ENCODE peak calls at places on chromosomes 4 and X, in seven cellular contexts. E, R, Z, J, D, Q and T are unnamed samples. For H3K9me3, the result is how much of the 10 kb centered on the place peaks cover.

GRCh38 chr4:67963345-67963744 is at the start of gene TMPRSS11A:
- DNase-seq in D (no peak), Q (no peak), R (no peak), Z (no peak), J (no peak), E (no peak), T (no peak)

GRCh38 chr4:5292091-5292490 is 240.8 kb downstream of the STK32B start:
- DNase-seq in E (peak), D (no peak), Q (no peak), R (no peak), Z (no peak), J (no peak), T (no peak)

GRCh38 chr4:156931267-156931666 is 40.3 kb downstream of the PDGFC start:
- DNase-seq in Z (no peak), D (peak), R (peak), Q (no peak), E (peak), J (no peak), T (no peak)

GRCh38 chr4:112361181-112361791 is 64.1 kb downstream of the ALPK1 start:
- DNase-seq in D (no peak), J (peak), E (peak), Q (no peak), R (no peak), Z (peak), T (no peak)

GRCh38 chr4:140260227-140260626 is 106.2 kb upstream of the MAML3 start:
- DNase-seq in Q (no peak), R (peak), Z (no peak), E (no peak), D (peak), J (no peak), T (no peak)

GRCh38 chr4:185859106-185859505 is 47.1 kb upstream of the SORBS2 start:
- DNase-seq in Z (no peak), Q (no peak), J (no peak), R (no peak), E (no peak), D (no peak), T (no peak)

GRCh38 chr4:144894525-144894924 is 203.5 kb downstream of the ANAPC10 start:
- DNase-seq in Q (no peak), J (no peak), D (peak), Z (no peak), R (peak), E (no peak), T (no peak)

GRCh38 chrX:72019487-72019886 is 108.8 kb downstream of the NHSL2 start:
- DNase-seq in J (no peak), D (no peak), Q (no peak), Z (no peak), R (no peak), E (no peak), T (peak)

GRCh38 chrX:18424482-18425198 is 768 bp upstream of the CDKL5 start:
- DNase-seq in Z (no peak), J (no peak), Q (no peak), D (no peak), E (peak), R (peak), T (peak)

GRCh38 chr4:19406789-19407188 is 844.9 kb upstream of the SLIT2 start:
- DNase-seq in Q (no peak), E (no peak), D (no peak), J (no peak), Z (no peak), R (no peak), T (no peak)

GRCh38 chr4:19403786-19404185 is 847.9 kb upstream of the SLIT2 start:
- DNase-seq in J (no peak), R (no peak), D (no peak), E (no peak), Q (no peak), Z (no peak), T (no peak)

GRCh38 chr4:19399001-19399400 is 852.7 kb upstream of the SLIT2 start:
- DNase-seq in R (peak), Z (no peak), D (no peak), Q (no peak), J (no peak), E (no peak), T (no peak)

GRCh38 chr4:19400820-19401219 is 850.9 kb upstream of the SLIT2 start:
- DNase-seq in R (no peak), Z (no peak), E (no peak), J (no peak), Q (no peak), D (no peak), T (no peak)

GRCh38 chr4:19402666-19403065 is 849.0 kb upstream of the SLIT2 start:
- DNase-seq in R (peak), D (no peak), J (no peak), Z (no peak), Q (no peak), E (no peak), T (no peak)
- H3K9me3 ChIP-seq in R (under half), D (under half), J (under half), Z (under half), Q (under half), E (under half), T (under half)

GRCh38 chrX:76555269-76555668 is 127.8 kb downstream of the MAGEE1 start:
- DNase-seq in E (no peak), Z (no peak), D (no peak), R (no peak), Q (no peak), J (no peak), T (no peak)
- H3K9me3 ChIP-seq in E (under half), Z (under half), D (under half), R (under half), Q (under half), J (under half), T (under half)

GRCh38 chrX:100804780-100805179 is 15.4 kb upstream of the CSTF2 start:
- DNase-seq in E (no peak), R (no peak), J (no peak), Z (no peak), Q (no peak), D (no peak), T (no peak)
- H3K9me3 ChIP-seq in E (under half), R (under half), J (under half), Z (under half), Q (under half), D (under half), T (under half)

GRCh38 chrX:143934542-143934941 is 50.7 kb downstream of the UBE2NL start:
- DNase-seq in Z (no peak), Q (no peak), R (no peak), D (no peak), E (peak), J (no peak), T (no peak)

GRCh38 chrX:143945171-143945570 is 61.3 kb downstream of the UBE2NL start:
- DNase-seq in J (no peak), R (no peak), Q (no peak), Z (no peak), D (no peak), E (no peak), T (no peak)

GRCh38 chrX:143940119-143940518 is 56.2 kb downstream of the UBE2NL start:
- DNase-seq in Z (no peak), E (no peak), D (no peak), Q (no peak), J (no peak), R (no peak), T (no peak)
- H3K9me3 ChIP-seq in Z (under half), E (under half), D (under half), Q (under half), J (under half), R (under half), T (under half)

DNA sequence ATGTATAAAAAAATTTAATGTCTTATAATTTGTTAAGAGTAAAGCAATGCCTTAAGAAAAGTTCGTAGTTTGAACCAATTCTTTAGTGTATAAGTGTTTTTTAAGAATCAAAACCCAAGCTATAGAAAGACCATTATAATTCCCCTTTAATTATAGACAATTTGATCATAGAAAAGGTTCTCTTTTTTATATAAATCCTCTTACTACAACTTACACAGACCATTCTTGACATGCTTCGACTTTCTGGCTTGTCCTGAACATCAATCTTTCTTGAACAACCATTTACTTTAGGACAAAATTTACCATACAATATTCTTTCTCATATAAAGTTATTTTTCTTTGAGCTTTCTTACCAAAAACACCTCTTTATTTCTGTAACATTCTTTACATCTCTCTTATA is 330.5 kb upstream of the SPANXN1 start:
- DNase-seq in D (no peak), J (no peak), R (no peak), Q (no peak), E (no peak), Z (no peak), T (no peak)
- H3K9me3 ChIP-seq in D (under half), J (under half), R (under half), Q (under half), E (under half), Z (under half), T (under half)

GRCh38 chr4:1293531-1293941 is 3.8 kb downstream of the MAEA start:
- DNase-seq in E (no peak), Z (no peak), Q (no peak), J (no peak), R (no peak), D (no peak), T (peak)
- H3K9me3 ChIP-seq in E (under half), Z (under half), Q (under half), J (under half), R (under half), D (under half), T (under half)

DNA sequence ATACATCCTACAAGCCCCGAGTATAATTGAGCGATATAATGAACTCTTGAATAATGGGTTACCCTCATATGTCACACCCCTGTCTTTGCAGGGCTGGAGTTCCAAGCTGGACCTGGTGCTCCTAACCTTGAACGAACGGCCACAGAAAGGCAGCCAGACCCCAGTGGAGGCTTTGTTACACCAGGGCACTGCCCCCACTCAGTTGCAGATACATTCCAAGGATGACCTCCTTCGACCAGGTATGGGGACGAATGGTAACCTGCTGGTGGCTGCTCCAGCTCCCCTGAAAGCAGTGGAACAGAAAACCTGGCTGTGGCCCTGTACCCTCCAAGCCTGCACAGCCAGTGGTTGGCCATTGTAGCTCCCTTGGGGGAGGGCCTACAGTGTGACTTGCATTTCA is 56.6 kb upstream of the CCDC149 start:
- DNase-seq in J (no peak), E (no peak), Q (no peak), D (no peak), Z (no peak), R (no peak), T (no peak)
- H3K9me3 ChIP-seq in J (under half), E (under half), Q (under half), D (under half), Z (under half), R (under half), T (under half)

DNA sequence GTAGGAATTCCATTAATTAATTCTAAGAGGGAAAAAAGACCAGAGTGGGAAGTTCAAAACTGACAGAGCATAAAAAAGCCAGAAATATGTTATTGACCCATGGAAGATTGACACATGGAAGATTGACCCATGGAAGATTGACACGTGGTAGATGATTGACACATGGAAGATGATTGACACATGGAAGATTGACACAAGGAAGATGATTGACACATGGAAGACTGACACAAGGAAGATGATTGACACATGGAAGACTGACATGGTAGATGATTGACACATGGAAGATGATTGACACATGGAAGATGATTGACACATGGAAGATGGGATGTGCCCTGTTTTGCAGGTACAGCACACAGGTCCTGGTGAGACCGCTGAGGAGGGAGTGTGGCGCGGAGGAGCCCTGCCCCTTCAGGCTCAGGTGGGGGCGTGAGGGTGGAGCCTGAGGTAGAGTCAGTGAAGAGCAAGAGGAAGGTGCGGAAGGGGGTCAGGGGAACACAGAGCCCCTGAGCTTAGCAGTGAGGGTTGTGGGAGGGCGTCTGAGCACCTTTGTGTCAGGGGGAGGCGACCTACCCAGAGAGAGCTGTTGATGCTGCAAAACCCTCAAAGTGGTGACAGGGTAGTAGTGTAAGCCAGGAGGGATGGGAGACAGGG is 15.8 kb upstream of the PDE6B start:
- DNase-seq in Z (no peak), R (no peak), Q (no peak), D (no peak), E (no peak), J (no peak), T (no peak)
- H3K9me3 ChIP-seq in Z (under half), R (under half), Q (under half), D (under half), E (under half), J (under half), T (under half)

GRCh38 chr4:18894928-18895327 is 873.4 kb upstream of the LCORL start:
- DNase-seq in D (no peak), Q (no peak), Z (no peak), R (no peak), E (no peak), J (no peak), T (no peak)
- H3K9me3 ChIP-seq in D (under half), Q (under half), Z (under half), R (under half), E (under half), J (under half), T (under half)

GRCh38 chr4:28555851-28556250 is 1695.2 kb downstream of the STIM2 start:
- DNase-seq in J (no peak), Q (no peak), E (no peak), D (no peak), Z (no peak), R (peak), T (no peak)

GRCh38 chr4:28558871-28559270 is 1698.2 kb downstream of the STIM2 start:
- DNase-seq in Q (no peak), D (no peak), E (no peak), J (no peak), Z (no peak), R (no peak), T (no peak)

GRCh38 chr4:28562913-28563312 is 1702.3 kb downstream of the STIM2 start:
- DNase-seq in E (no peak), D (no peak), Q (no peak), Z (no peak), R (no peak), J (no peak), T (no peak)

DNA sequence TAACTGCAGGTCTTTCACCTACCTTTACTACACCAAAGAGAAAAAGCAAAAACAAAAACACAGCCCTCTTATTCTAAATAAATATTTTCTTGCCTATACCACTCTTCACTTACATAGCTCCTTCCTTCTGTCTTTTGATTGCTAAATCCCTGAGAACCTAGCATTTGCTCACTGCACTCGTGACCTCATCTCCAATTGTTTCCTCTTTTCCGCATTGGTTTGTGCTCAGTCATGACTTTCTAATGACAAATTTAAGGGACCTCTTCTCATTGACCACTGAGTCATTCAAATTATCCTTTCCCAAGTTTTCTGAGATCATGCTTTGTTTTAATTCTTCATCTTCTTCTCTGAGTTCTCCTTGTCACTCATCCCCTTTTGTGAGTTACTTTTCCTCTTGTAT is 1697.1 kb downstream of the STIM2 start:
- DNase-seq in J (no peak), E (no peak), Z (no peak), R (peak), Q (no peak), D (no peak), T (no peak)
- H3K9me3 ChIP-seq in J (under half), E (under half), Z (under half), R (under half), Q (under half), D (under half), T (under half)